ENCODE peak calls at places on chromosomes 11 and 22, in ten cellular contexts. N is neural crest cell; R is endothelial cell of umbilical vein; P is OCI-LY7; D is HFF-Myc; Y is sigmoid colon; G is H9; E is ovary; B is astrocyte of the spinal cord; T is CD4-positive, alpha-beta T cell. H is an unnamed sample.
A peak's percentile ranks its signal among the peaks of the same experiment; 100 is the strongest.

GRCh38 chr22:28629420-28630184 is 50.0 kb downstream of the TTC28 start:
- DNase-seq in E (no peak), R (no peak), P (no peak), B (no peak), T (no peak), G (no peak), D (no peak), N (no peak), Y (no peak), H (no peak)

GRCh38 chr11:65817312-65817814 is 16.4 kb upstream of the SNX32 start:
- DNase-seq in D (no peak), N (no peak), G (no peak), T (no peak), E (no peak), R (no peak), Y (no peak), P (no peak), B (peak; percentile 6), H (no peak)

GRCh38 chr11:121448431-121448941 is 3.6 kb upstream of the SORL1 start:
- DNase-seq in P (peak; percentile 62), G (no peak), R (no peak), E (no peak), B (no peak), D (no peak), Y (no peak), T (no peak), N (no peak), H (no peak)

GRCh38 chr11:75275581-75275980 is 35.0 kb downstream of the TPBGL start:
- DNase-seq in Y (peak; percentile 73), G (peak; percentile 26), N (no peak), P (peak; percentile 87), T (peak; percentile 82), R (peak; percentile 93), B (no peak), E (no peak), D (no peak), H (no peak)

GRCh38 chr11:46918087-46918751 is at the start of gene LRP4:
- DNase-seq in N (peak; percentile 39), R (no peak), P (peak; percentile 70), G (peak; percentile 65), E (peak; percentile 66), D (no peak), T (no peak), B (no peak), Y (peak; percentile 68), H (peak; percentile 49)

GRCh38 chr11:60978546-60979380 is 7.3 kb downstream of the CD6 start:
- DNase-seq in B (no peak), D (no peak), Y (no peak), N (no peak), G (no peak), E (no peak), R (no peak), T (no peak), P (no peak), H (no peak)

GRCh38 chr11:99814738-99815137 is 794.0 kb downstream of the CNTN5 start:
- DNase-seq in B (no peak), R (no peak), P (no peak), E (no peak), G (no peak), D (no peak), T (no peak), N (no peak), Y (no peak), H (no peak)

GRCh38 chr22:43147821-43148220 is 3.5 kb upstream of the TSPO start:
- DNase-seq in B (no peak), N (no peak), D (no peak), E (no peak), Y (no peak), R (no peak), G (no peak), P (peak; percentile 56), T (no peak), H (no peak)

GRCh38 chr11:18012314-18012905 is 437 bp downstream of the SERGEF start:
- DNase-seq in E (no peak), B (peak; percentile 19), T (no peak), P (peak; percentile 42), R (peak; percentile 29), N (no peak), D (no peak), G (peak; percentile 57), Y (peak; percentile 69), H (peak; percentile 45)

GRCh38 chr11:11476971-11477645 is 124.1 kb upstream of the CSNK2A3 start:
- DNase-seq in Y (no peak), N (no peak), E (no peak), G (no peak), B (no peak), R (no peak), P (no peak), D (no peak), T (no peak), H (no peak)

GRCh38 chr11:12800032-12800671 is 125.9 kb downstream of the TEAD1 start:
- DNase-seq in D (no peak), T (no peak), R (peak; percentile 82), P (no peak), E (no peak), G (no peak), B (peak; percentile 80), Y (no peak), N (no peak), H (no peak)

GRCh38 chr11:22465620-22466019 is 127.4 kb downstream of the SLC17A6 start:
- DNase-seq in Y (no peak), T (no peak), B (no peak), N (no peak), G (no peak), E (no peak), D (no peak), R (no peak), P (no peak), H (no peak)

GRCh38 chr22:33687464-33687863 is 232.8 kb downstream of the LARGE1 start:
- DNase-seq in B (no peak), P (no peak), E (no peak), D (no peak), T (no peak), Y (no peak), R (no peak), G (no peak), N (no peak), H (no peak)

GRCh38 chr11:77014669-77015068 is 19.5 kb upstream of the B3GNT6 start:
- DNase-seq in B (no peak), P (no peak), N (no peak), Y (no peak), R (no peak), E (no peak), T (no peak), G (no peak), D (no peak), H (no peak)

GRCh38 chr22:46545041-46545796 is 7.8 kb upstream of the CELSR1 start:
- DNase-seq in Y (no peak), T (no peak), P (no peak), G (no peak), R (no peak), D (no peak), E (no peak), N (no peak), B (no peak), H (no peak)

GRCh38 chr22:23762866-23763578 is at the start of gene C22orf15:
- DNase-seq in P (no peak), E (no peak), R (peak; percentile 28), Y (no peak), N (no peak), T (no peak), B (peak; percentile 19), D (no peak), G (peak; percentile 77), H (no peak)

DNA sequence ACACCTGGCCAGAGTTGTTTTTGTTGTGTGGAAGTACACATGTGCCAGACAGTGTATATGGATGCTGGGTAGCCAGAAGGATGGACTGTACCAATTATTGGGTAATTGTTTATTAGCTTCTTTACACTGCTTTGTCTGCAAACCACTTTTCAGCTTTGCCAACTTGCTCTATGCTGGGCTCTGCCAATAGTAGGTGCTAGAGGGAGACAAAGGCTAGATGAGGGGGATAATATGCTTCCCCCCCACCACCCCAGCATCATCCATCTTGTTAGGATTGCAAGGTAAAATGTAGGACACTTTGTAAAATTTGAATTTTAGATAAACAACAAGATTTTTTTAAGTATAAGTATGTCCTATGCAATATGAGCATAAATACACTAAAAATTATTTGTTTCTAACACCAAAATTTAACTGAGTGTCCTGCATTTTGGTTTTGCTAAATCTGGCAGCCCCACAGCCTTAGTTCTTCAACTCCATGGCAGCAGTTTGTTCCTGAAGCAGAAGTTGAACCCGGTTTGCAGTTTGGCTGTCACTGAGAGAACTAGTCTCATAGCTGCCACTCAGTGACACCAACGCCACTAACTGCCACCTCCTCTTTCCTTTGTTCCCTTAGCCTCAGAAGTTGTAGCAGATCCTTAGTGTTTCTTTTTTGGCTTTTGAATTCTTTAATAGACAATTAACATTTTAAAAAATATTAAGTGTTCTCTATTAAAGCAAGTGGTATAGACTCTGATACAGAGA is 78.8 kb downstream of the CCDC81 start:
- DNase-seq in T (no peak), Y (no peak), B (no peak), P (no peak), N (no peak), D (no peak), R (no peak), G (no peak), E (no peak), H (no peak)
- TF ChIP-seq CTCF in T (no peak), Y (no peak), B (no peak), P (peak; percentile 34), N (no peak), D (peak; percentile 12), R (peak; percentile 3), G (peak; percentile 39), E (no peak), H (no peak)

GRCh38 chr11:6473481-6474422 is at the start of gene TRIM3:
- DNase-seq in E (peak; percentile 97), N (peak; percentile 78), D (peak; percentile 59), P (peak; percentile 81), B (peak; percentile 91), R (peak; percentile 87), T (peak; percentile 63), Y (peak; percentile 97), G (peak; percentile 94), H (peak; percentile 90)
- TF ChIP-seq CTCF in E (no peak), N (no peak), D (peak; percentile 35), P (no peak), B (peak; percentile 53), R (peak; percentile 42), T (no peak), Y (no peak), G (peak; percentile 43), H (no peak)

GRCh38 chr11:119044708-119045107 is 12.3 kb downstream of the HYOU1 start:
- DNase-seq in Y (no peak), P (no peak), E (no peak), T (no peak), R (no peak), N (no peak), B (no peak), G (no peak), D (no peak), H (no peak)
- TF ChIP-seq CTCF in Y (no peak), P (peak; percentile 66), E (no peak), T (no peak), R (peak; percentile 25), N (peak; percentile 49), B (peak; percentile 38), G (peak; percentile 58), D (peak; percentile 25), H (peak; percentile 40)

DNA sequence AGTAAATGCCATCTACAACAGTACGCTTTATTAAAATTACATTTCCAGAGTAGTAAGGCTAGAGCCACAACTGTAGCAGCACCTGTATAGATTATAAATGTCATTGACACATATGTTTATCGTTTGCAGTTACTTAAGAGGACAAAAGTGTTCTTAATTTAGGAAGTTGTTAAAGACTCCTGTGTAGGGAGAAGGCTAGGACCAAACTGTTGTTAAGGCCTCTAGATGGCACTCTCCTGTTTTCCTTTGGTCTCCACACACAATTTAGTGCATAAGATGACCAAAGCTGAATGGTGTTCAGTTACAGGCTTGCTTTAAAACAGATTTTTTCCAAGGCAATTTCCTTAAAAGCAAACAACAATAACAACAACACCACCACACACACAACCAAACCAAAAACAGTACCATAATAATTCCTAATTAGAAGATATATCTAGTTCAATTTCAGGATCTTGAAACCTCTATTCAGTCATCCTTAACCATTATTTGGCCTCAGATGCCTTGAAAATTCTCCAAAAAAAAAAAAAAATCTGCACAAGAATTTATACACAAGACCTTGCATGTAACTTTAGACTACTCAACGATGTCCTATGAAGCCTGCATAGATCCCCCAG is 42.5 kb upstream of the APOA1 start:
- DNase-seq in G (no peak), P (peak; percentile 81), D (peak; percentile 78), N (no peak), Y (no peak), T (no peak), E (no peak), B (peak; percentile 79), R (peak; percentile 76), H (no peak)
- TF ChIP-seq CTCF in G (peak; percentile 79), P (peak; percentile 96), D (peak; percentile 74), N (peak; percentile 79), Y (peak; percentile 62), T (peak; percentile 80), E (no peak), B (peak; percentile 79), R (peak; percentile 68), H (peak; percentile 27)